ENCODE peak calls at places on chromosomes 11 and 22, in eight cellular contexts. R is effector memory CD4-positive, alpha-beta T cell; X is upper lobe of right lung; H is stomach; G is naive thymus-derived CD4-positive, alpha-beta T cell; N is ovary; Y is CD8-positive, alpha-beta T cell; J is uterus. W is an unnamed sample. For H3K27me3 and H3K4me1, the result is how much of the 10 kb centered on the place peaks cover.

GRCh38 chr11:69212121-69213110 is 56.7 kb downstream of the SMIM38 start:
- DNase-seq in R (no peak), X (peak), H (peak), G (no peak), N (no peak), Y (no peak), J (no peak), W (no peak)

GRCh38 chr22:40714514-40714966 is 35.3 kb downstream of the MCHR1 start:
- DNase-seq in R (no peak), X (no peak), H (no peak), G (no peak), N (peak), Y (no peak), J (no peak), W (no peak)

GRCh38 chr11:118114266-118114665 is 27.5 kb upstream of the SMIM35 start:
- DNase-seq in R (no peak), X (peak), H (no peak), G (no peak), N (no peak), Y (no peak), J (no peak), W (no peak)

GRCh38 chr22:32603651-32604540 is 129.3 kb downstream of the FBXO7 start:
- DNase-seq in R (no peak), X (no peak), H (no peak), G (no peak), N (no peak), Y (no peak), J (peak), W (no peak)

GRCh38 chr11:7522106-7522505 is 8.3 kb downstream of the PPFIBP2 start:
- DNase-seq in R (no peak), X (no peak), H (no peak), G (no peak), N (no peak), Y (no peak), J (no peak), W (no peak)

GRCh38 chr11:22787565-22788162 is 41.9 kb downstream of the SVIP start:
- DNase-seq in R (no peak), X (no peak), H (no peak), G (no peak), N (no peak), Y (no peak), J (no peak), W (no peak)

GRCh38 chr22:38230916-38231315 is 29.1 kb downstream of the MAFF start:
- DNase-seq in R (no peak), X (no peak), H (no peak), G (no peak), N (no peak), Y (no peak), J (no peak), W (no peak)

GRCh38 chr11:11505190-11505589 is 116.6 kb downstream of the GALNT18 start:
- DNase-seq in R (no peak), X (no peak), H (no peak), G (no peak), N (no peak), Y (no peak), J (no peak), W (no peak)

GRCh38 chr11:34146866-34147265 is 41.4 kb downstream of the NAT10 start:
- DNase-seq in R (no peak), X (no peak), H (no peak), G (no peak), N (no peak), Y (no peak), J (no peak), W (no peak)

GRCh38 chr11:16737860-16738197 is 618 bp upstream of the C11orf58 start:
- DNase-seq in R (no peak), X (no peak), H (no peak), G (no peak), N (no peak), Y (no peak), J (no peak), W (no peak)

GRCh38 chr11:64069401-64070300 is 33.9 kb downstream of the FLRT1 start:
- DNase-seq in R (no peak), X (no peak), H (no peak), G (no peak), N (no peak), Y (no peak), J (no peak), W (no peak)
- H3K27me3 ChIP-seq in R (under half), X (under half), H (under half), G (under half), N (under half), Y (under half), J (under half), W (under half)

GRCh38 chr11:9001736-9002135 is 2.1 kb downstream of the NRIP3 start:
- DNase-seq in R (no peak), X (no peak), H (no peak), G (peak), N (no peak), Y (no peak), J (no peak), W (no peak)

GRCh38 chr11:9005087-9005486 is 1.3 kb upstream of the NRIP3 start:
- DNase-seq in R (no peak), X (no peak), H (no peak), G (no peak), N (no peak), Y (no peak), J (no peak), W (no peak)

GRCh38 chr11:9004310-9004945 is 627 bp upstream of the NRIP3 start:
- DNase-seq in R (no peak), X (peak), H (no peak), G (no peak), N (peak), Y (no peak), J (peak), W (peak)

GRCh38 chr11:9003573-9004309 is at the start of gene NRIP3:
- DNase-seq in R (peak), X (peak), H (peak), G (peak), N (peak), Y (peak), J (peak), W (peak)

GRCh38 chr11:9002920-9003572 is 755 bp downstream of the NRIP3 start:
- DNase-seq in R (no peak), X (no peak), H (no peak), G (peak), N (no peak), Y (no peak), J (no peak), W (no peak)
- H3K4me3 ChIP-seq in R (peak), X (peak), H (peak), G (peak), N (peak), Y (peak), J (peak), W (peak)

GRCh38 chr22:19175026-19175601 is 3.4 kb downstream of the SLC25A1 start:
- DNase-seq in R (no peak), X (no peak), H (no peak), G (no peak), N (peak), Y (no peak), J (no peak), W (no peak)
- H3K4me1 ChIP-seq in R (under half), X (under half), H (half or more), G (under half), N (under half), Y (under half), J (under half), W (under half)

GRCh38 chr11:45659031-45659817 is 6.2 kb downstream of the CHST1 start:
- DNase-seq in R (no peak), X (peak), H (no peak), G (no peak), N (no peak), Y (no peak), J (no peak), W (no peak)
- H3K27me3 ChIP-seq in R (under half), X (half or more), H (under half), G (under half), N (under half), Y (under half), J (under half), W (under half)

DNA sequence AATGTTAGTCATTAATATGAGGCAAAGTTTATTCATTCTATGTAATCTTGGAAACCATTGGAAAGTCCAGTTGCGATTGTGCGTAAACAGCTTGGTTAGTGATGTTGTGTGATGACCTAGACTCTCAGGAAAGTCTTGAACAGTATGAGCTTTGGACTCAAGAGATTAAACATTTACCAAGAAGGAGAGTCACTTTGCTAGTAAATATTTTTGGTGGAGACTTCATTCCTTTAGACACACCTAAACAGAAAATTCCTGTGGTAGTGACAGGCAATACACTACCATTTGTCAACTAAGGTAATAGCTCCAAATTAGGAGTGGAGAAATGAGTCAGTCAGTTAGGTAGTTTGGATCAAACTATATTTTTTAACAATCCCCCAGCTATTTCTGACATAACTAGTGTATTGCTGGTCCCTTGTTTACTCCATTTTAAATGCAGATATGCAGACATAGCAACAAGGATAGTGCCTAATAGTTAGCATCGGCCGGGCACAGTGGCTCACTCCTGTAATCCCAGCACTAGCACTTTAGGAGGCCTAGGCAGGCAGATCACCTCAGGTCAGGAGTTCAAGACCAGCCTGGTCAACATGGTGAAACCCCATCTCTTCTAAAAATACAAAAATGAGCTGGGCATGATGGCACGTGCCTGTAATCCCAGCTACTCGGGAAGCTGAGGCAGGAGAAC is 89.3 kb downstream of the ARHGAP42 start:
- DNase-seq in R (no peak), X (no peak), H (no peak), G (no peak), N (no peak), Y (no peak), J (no peak), W (no peak)
- H3K4me3 ChIP-seq in R (no peak), X (no peak), H (no peak), G (no peak), N (no peak), Y (no peak), J (no peak), W (no peak)

GRCh38 chr11:86035164-86035563 is 33.7 kb downstream of the PICALM start:
- DNase-seq in R (no peak), X (no peak), H (no peak), G (no peak), N (no peak), Y (no peak), J (no peak), W (no peak)

GRCh38 chr11:86037743-86038142 is 31.1 kb downstream of the PICALM start:
- DNase-seq in R (no peak), X (no peak), H (no peak), G (no peak), N (no peak), Y (no peak), J (no peak), W (no peak)

GRCh38 chr11:86039094-86039493 is 29.8 kb downstream of the PICALM start:
- DNase-seq in R (no peak), X (no peak), H (no peak), G (no peak), N (no peak), Y (no peak), J (no peak), W (no peak)

GRCh38 chr11:86035920-86036319 is 33.0 kb downstream of the PICALM start:
- DNase-seq in R (no peak), X (no peak), H (no peak), G (no peak), N (no peak), Y (no peak), J (no peak), W (no peak)

GRCh38 chr11:86034710-86035109 is 34.2 kb downstream of the PICALM start:
- DNase-seq in R (no peak), X (no peak), H (no peak), G (no peak), N (no peak), Y (no peak), J (no peak), W (no peak)
- H3K4me1 ChIP-seq in R (under half), X (under half), H (half or more), G (under half), N (under half), Y (under half), J (under half), W (under half)

DNA sequence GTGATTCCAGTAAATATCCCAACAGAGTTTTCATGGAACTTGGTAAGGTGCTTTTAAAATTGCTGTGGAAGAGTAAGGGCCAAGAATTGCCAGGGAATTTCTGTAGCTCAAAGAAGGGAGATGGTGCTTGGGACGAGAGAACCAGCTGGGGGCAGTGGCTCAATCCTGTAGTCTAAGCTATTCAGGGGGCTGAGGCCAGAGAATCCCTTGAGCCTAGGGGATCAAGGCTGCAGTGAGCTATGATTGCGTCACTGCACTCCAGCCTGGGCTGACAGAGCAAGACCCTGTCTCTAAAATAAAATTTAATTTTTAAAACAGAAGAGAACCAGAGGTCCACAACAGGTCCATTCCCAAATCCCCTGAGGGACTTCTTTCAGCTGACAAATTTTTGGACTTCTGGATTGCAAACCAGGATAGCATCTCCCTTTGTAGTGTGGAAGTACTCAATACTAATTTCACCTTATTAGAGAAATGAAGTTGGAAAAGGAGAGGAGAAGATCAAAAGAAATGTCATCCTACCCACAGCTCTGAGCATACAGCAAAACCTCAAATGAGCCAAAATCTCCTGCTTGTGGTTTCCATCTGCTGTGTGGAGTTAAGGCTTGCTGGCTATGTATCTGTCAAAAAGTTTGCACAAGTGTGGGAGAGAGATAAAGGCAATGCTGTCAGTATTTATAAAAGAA is 59.2 kb upstream of the CLPB start:
- DNase-seq in R (no peak), X (no peak), H (no peak), G (no peak), N (no peak), Y (no peak), J (no peak), W (no peak)
- H3K27me3 ChIP-seq in R (under half), X (under half), H (under half), G (under half), N (under half), Y (under half), J (under half), W (under half)

DNA sequence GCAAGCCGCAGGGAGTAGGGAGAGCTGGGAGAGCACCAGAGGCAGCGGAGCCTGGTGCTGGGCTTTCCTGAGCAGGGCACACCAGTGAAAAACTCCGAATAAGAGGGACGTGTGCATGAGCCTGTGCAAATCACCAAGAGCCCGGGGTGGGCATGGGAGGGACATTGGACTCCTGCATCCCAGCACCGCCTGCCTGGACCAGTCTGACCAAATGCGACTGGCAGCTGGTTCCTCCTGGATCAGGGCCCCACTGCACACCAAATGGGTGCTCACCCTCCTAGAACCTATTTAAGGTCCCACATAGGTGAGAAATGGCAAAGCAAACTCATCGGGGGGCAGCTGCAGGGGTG is 3.1 kb downstream of the PPM1F start:
- DNase-seq in R (no peak), X (no peak), H (no peak), G (no peak), N (peak), Y (no peak), J (no peak), W (no peak)
- H3K4me3 ChIP-seq in R (no peak), X (no peak), H (no peak), G (no peak), N (no peak), Y (no peak), J (no peak), W (no peak)